ENCODE peak calls at places on chromosomes 16 and 17, in nine cellular contexts. Y is AG20443; N is fibroblast of mammary gland; S is central memory CD4-positive, alpha-beta T cell; V is uterus; Z is stimulated activated CD8-positive, alpha-beta memory T cell treated with anti-CD3 and anti-CD28 coated beads, Interleukin-12 subunit alpha, Interleukin-12 subunit beta, amount 100 ng/mL, for 1 hour; B is suprapubic skin; Q is EL; W is foreskin fibroblast. M is an unnamed sample.

GRCh38 chr17:14579716-14580115 is 278.8 kb downstream of the HS3ST3B1 start:
- DNase-seq in Y (no peak), N (peak), S (no peak), V (no peak), Z (no peak), B (no peak), Q (no peak), W (no peak), M (no peak)

GRCh38 chr17:41695134-41695661 is 6.5 kb downstream of the EIF1 start:
- DNase-seq in Y (no peak), N (no peak), S (peak), V (no peak), Z (no peak), B (no peak), Q (no peak), W (no peak), M (no peak)

GRCh38 chr17:2965621-2966275 is 97.7 kb downstream of the OR1D5 start:
- DNase-seq in Y (peak), N (peak), S (no peak), V (no peak), Z (no peak), B (no peak), Q (peak), W (peak), M (no peak)

GRCh38 chr17:44279586-44280344 is 11.8 kb upstream of the SLC4A1 start:
- DNase-seq in Y (peak), N (peak), S (no peak), V (peak), Z (no peak), B (no peak), Q (peak), W (peak), M (peak)

GRCh38 chr17:3916013-3916696 is at the start of gene P2RX1:
- DNase-seq in Y (no peak), N (no peak), S (peak), V (no peak), Z (no peak), B (no peak), Q (no peak), W (no peak), M (peak)

GRCh38 chr16:2150418-2151187 is 2.2 kb downstream of the RAB26 start:
- DNase-seq in Y (no peak), N (peak), S (no peak), V (no peak), Z (no peak), B (peak), Q (peak), W (no peak), M (no peak)

GRCh38 chr16:668519-669171 is 713 bp downstream of the RHOT2 start:
- DNase-seq in Y (no peak), N (no peak), S (no peak), V (no peak), Z (no peak), B (no peak), Q (no peak), W (no peak), M (no peak)

GRCh38 chr17:55480907-55481306 is 30.3 kb downstream of the SMIM36 start:
- DNase-seq in Y (no peak), N (no peak), S (no peak), V (no peak), Z (no peak), B (no peak), Q (no peak), W (no peak), M (no peak)

GRCh38 chr17:62892870-62893338 is 73.1 kb upstream of the TANC2 start:
- DNase-seq in Y (peak), N (peak), S (peak), V (no peak), Z (peak), B (no peak), Q (peak), W (peak), M (no peak)

GRCh38 chr16:5416013-5416412 is 318.4 kb upstream of the EEF2KMT start:
- DNase-seq in Y (no peak), N (no peak), S (no peak), V (no peak), Z (no peak), B (no peak), Q (no peak), W (no peak), M (no peak)

GRCh38 chr17:78343099-78343432 is 16.8 kb downstream of the SOCS3 start:
- DNase-seq in Y (peak), N (peak), S (no peak), V (peak), Z (no peak), B (peak), Q (peak), W (peak), M (peak)

GRCh38 chr17:27906238-27906603 is 13.1 kb upstream of the LYRM9 start:
- DNase-seq in Y (no peak), N (no peak), S (no peak), V (no peak), Z (no peak), B (no peak), Q (no peak), W (no peak), M (no peak)

M was measured in testis.